ENCODE peak calls at places on chromosomes 7 and 10, in seven cellular contexts. X is SK-N-SH, S is hypothalamus, P is T-helper 2 cell, Z is SW 1271, J is left lung, C is vagina. F is an unnamed sample.

GRCh38 chr10:25393621-25394020 is 218.8 kb downstream of the GPR158 start:
- DNase-seq in Z (no peak), C (no peak), J (no peak), S (no peak), P (no peak), X (no peak), F (no peak)

GRCh38 chr7:97819161-97819560 is 53.0 kb downstream of the ASNS start:
- DNase-seq in J (no peak), P (no peak), X (no peak), C (no peak), S (no peak), Z (peak), F (no peak)

GRCh38 chr7:92875719-92876118 is 39.3 kb upstream of the CDK6 start:
- DNase-seq in P (no peak), C (no peak), J (no peak), S (no peak), X (no peak), Z (no peak), F (no peak)

GRCh38 chr7:134593530-134594392 is 44.9 kb downstream of the AKR1B15 start:
- DNase-seq in X (peak), S (peak), Z (peak), C (no peak), P (no peak), J (peak), F (no peak)

GRCh38 chr10:58177362-58177947 is 90.2 kb downstream of the IPMK start:
- DNase-seq in J (no peak), Z (peak), X (peak), P (no peak), C (no peak), S (no peak), F (peak)

GRCh38 chr10:131806146-131806545 is 94.7 kb upstream of the PPP2R2D start:
- DNase-seq in J (no peak), X (no peak), C (peak), P (no peak), Z (no peak), S (no peak), F (no peak)

GRCh38 chr10:70679498-70679897 is 7.2 kb downstream of the ADAMTS14 start:
- DNase-seq in X (peak), C (no peak), J (no peak), P (no peak), Z (no peak), S (no peak), F (no peak)

GRCh38 chr7:78279035-78279434 is 480.5 kb downstream of the PHTF2 start:
- DNase-seq in Z (peak), J (no peak), C (no peak), S (no peak), P (no peak), X (no peak), F (no peak)

GRCh38 chr10:61081331-61081730 is 137.3 kb upstream of the RHOBTB1 start:
- DNase-seq in S (no peak), P (no peak), J (no peak), C (no peak), X (no peak), Z (no peak), F (no peak)

GRCh38 chr7:104267701-104268368 is 60.0 kb upstream of the ORC5 start:
- DNase-seq in Z (peak), P (no peak), S (no peak), C (no peak), X (peak), J (no peak), F (peak)

GRCh38 chr10:70742537-70743429 is 42.4 kb downstream of the TBATA start:
- DNase-seq in J (peak), S (no peak), P (no peak), X (no peak), Z (no peak), C (no peak), F (no peak)

GRCh38 chr10:75740541-75740940 is 309.1 kb downstream of the LRMDA start:
- DNase-seq in Z (no peak), S (no peak), C (no peak), J (no peak), P (no peak), X (no peak), F (no peak)

GRCh38 chr10:27743736-27744477 is 1.7 kb downstream of the MKX start:
- DNase-seq in Z (no peak), P (no peak), C (no peak), S (no peak), X (peak), J (peak), F (peak)

GRCh38 chr10:27537812-27538211 is 33.7 kb downstream of the RAB18 start:
- DNase-seq in X (no peak), C (no peak), P (no peak), S (no peak), J (no peak), Z (no peak), F (no peak)

GRCh38 chr7:46576950-46577349 is 655.9 kb upstream of the IGFBP3 start:
- DNase-seq in P (no peak), J (no peak), X (no peak), S (no peak), Z (no peak), C (no peak), F (no peak)

GRCh38 chr10:34698979-34699378 is 116.1 kb downstream of the PARD3 start:
- DNase-seq in S (no peak), P (no peak), J (no peak), Z (peak), C (no peak), X (no peak), F (no peak)

GRCh38 chr7:43879477-43879876 is 10.2 kb upstream of the MRPS24 start:
- DNase-seq in P (no peak), J (no peak), Z (no peak), X (no peak), S (no peak), C (no peak), F (no peak)

GRCh38 chr10:13347235-13348156 is 597 bp downstream of the SEPHS1 start:
- DNase-seq in J (peak), P (peak), S (peak), Z (peak), C (no peak), X (peak), F (peak)

GRCh38 chr7:92653136-92653535 is 62.9 kb upstream of the FAM133B start:
- DNase-seq in X (no peak), S (no peak), Z (no peak), C (no peak), P (no peak), J (no peak), F (no peak)

GRCh38 chr10:20956843-20957242 is 59.7 kb upstream of the NEBL start:
- DNase-seq in Z (no peak), C (no peak), P (no peak), J (no peak), S (no peak), X (peak), F (no peak)

GRCh38 chr10:94315975-94316464 is 46.7 kb downstream of the NOC3L start:
- DNase-seq in J (no peak), C (no peak), S (no peak), P (no peak), Z (no peak), X (no peak), F (no peak)

GRCh38 chr7:115352375-115352774 is 430.5 kb downstream of the MDFIC start:
- DNase-seq in S (no peak), P (no peak), C (no peak), J (no peak), Z (no peak), X (no peak), F (no peak)

GRCh38 chr7:51878869-51879268 is 562.3 kb upstream of the COBL start:
- DNase-seq in S (no peak), X (no peak), Z (no peak), C (no peak), J (no peak), P (no peak), F (no peak)

GRCh38 chr7:158085741-158086695 is 501.6 kb downstream of the PTPRN2 start:
- DNase-seq in J (no peak), C (no peak), X (peak), S (no peak), Z (no peak), P (no peak), F (no peak)

GRCh38 chr7:122736183-122736582 is 33.5 kb upstream of the RNF148 start:
- DNase-seq in Z (no peak), X (no peak), C (no peak), P (no peak), J (no peak), S (no peak), F (no peak)

GRCh38 chr10:23031318-23031717 is 64.1 kb upstream of the MSRB2 start:
- DNase-seq in X (no peak), Z (no peak), S (no peak), J (no peak), C (no peak), P (no peak), F (no peak)

GRCh38 chr10:110141185-110141584 is 66.2 kb upstream of the MXI1 start:
- DNase-seq in J (no peak), Z (no peak), S (no peak), X (no peak), P (no peak), C (no peak), F (no peak)

GRCh38 chr10:50561816-50562215 is 61.9 kb downstream of the SGMS1 start:
- DNase-seq in J (no peak), S (no peak), P (no peak), X (peak), C (no peak), Z (peak), F (peak)

GRCh38 chr10:8056891-8057331 is 2.4 kb downstream of the GATA3 start:
- DNase-seq in P (no peak), X (no peak), J (no peak), Z (no peak), C (no peak), S (no peak), F (no peak)

GRCh38 chr7:143910473-143911248 is 8.7 kb upstream of the TCAF1 start:
- DNase-seq in C (no peak), P (no peak), Z (no peak), S (no peak), X (no peak), J (no peak), F (no peak)

GRCh38 chr10:43739171-43739570 is 90.5 kb upstream of the ZNF32 start:
- DNase-seq in P (no peak), Z (no peak), S (no peak), C (no peak), X (no peak), J (no peak), F (no peak)

GRCh38 chr10:113820507-113820906 is 33.4 kb downstream of the DCLRE1A start:
- DNase-seq in S (no peak), J (no peak), X (peak), P (no peak), C (no peak), Z (no peak), F (no peak)

F was measured in GM13976.